ENCODE peak calls at places on chromosomes 16 and 17, in seven cellular contexts. P, Q, H, J, G, N and V are unnamed samples.
A peak's percentile ranks its signal among the peaks of the same experiment; 100 is the strongest.

GRCh38 chr17:30586818-30587595 is 109.8 kb downstream of the GOSR1 start:
- DNase-seq in Q (peak; percentile 31), P (no peak), J (no peak), H (no peak), G (no peak), N (no peak), V (peak; percentile 27)

GRCh38 chr16:69131167-69131748 is 1.1 kb downstream of the CHTF8 start:
- DNase-seq in Q (no peak), N (no peak), H (no peak), J (no peak), P (peak; percentile 28), G (no peak), V (no peak)

GRCh38 chr16:69930117-69930776 is 20.9 kb upstream of the CLEC18A start:
- DNase-seq in G (no peak), H (no peak), P (peak; percentile 70), N (peak; percentile 43), Q (peak; percentile 78), J (no peak), V (peak; percentile 69)

GRCh38 chr16:74558873-74559272 is 48.0 kb downstream of the GLG1 start:
- DNase-seq in G (no peak), P (no peak), N (no peak), H (no peak), J (no peak), Q (no peak), V (no peak)

GRCh38 chr17:60524463-60525346 is 1.3 kb downstream of the APPBP2 start:
- DNase-seq in Q (no peak), G (no peak), H (no peak), P (no peak), J (no peak), N (no peak), V (no peak)

GRCh38 chr17:57260325-57261083 is 4.2 kb downstream of the MSI2 start:
- DNase-seq in G (no peak), Q (no peak), N (no peak), P (no peak), H (no peak), J (no peak), V (no peak)

GRCh38 chr17:81593105-81593871 is 41.1 kb upstream of the FAAP100 start:
- DNase-seq in P (no peak), Q (no peak), J (no peak), G (no peak), N (no peak), H (no peak), V (no peak)

GRCh38 chr16:57725077-57725953 is 10.3 kb upstream of the KATNB1 start:
- DNase-seq in P (no peak), J (no peak), Q (no peak), H (no peak), N (no peak), G (no peak), V (no peak)

GRCh38 chr16:81669473-81670350 is 109.4 kb upstream of the PLCG2 start:
- DNase-seq in H (no peak), J (no peak), N (no peak), Q (no peak), G (no peak), P (no peak), V (no peak)

GRCh38 chr17:47324224-47325020 is 667 bp downstream of the EFCAB13 start:
- DNase-seq in H (peak; percentile 67), Q (peak; percentile 65), P (peak; percentile 69), N (peak; percentile 68), J (peak; percentile 18), G (peak; percentile 64), V (no peak)

GRCh38 chr17:29005936-29006438 is at the start of gene SEZ6:
- DNase-seq in P (peak; percentile 77), N (peak; percentile 37), Q (peak; percentile 78), J (peak; percentile 22), G (peak; percentile 74), H (peak; percentile 87), V (no peak)

GRCh38 chr17:29003289-29003688 is 2.5 kb downstream of the SEZ6 start:
- DNase-seq in G (no peak), P (no peak), J (no peak), H (no peak), Q (no peak), N (no peak), V (no peak)

GRCh38 chr17:29004081-29004692 is 1.6 kb downstream of the SEZ6 start:
- DNase-seq in Q (peak; percentile 44), P (no peak), J (no peak), H (no peak), G (no peak), N (no peak), V (no peak)

GRCh38 chr17:29007456-29008455 is 1.9 kb upstream of the SEZ6 start:
- DNase-seq in N (no peak), P (no peak), G (no peak), H (no peak), Q (peak; percentile 36), J (no peak), V (peak; percentile 100)

GRCh38 chr17:29005562-29005887 is 308 bp downstream of the SEZ6 start:
- DNase-seq in H (no peak), Q (no peak), P (no peak), G (no peak), N (no peak), J (no peak), V (no peak)
- TF ChIP-seq POLR2A in H (no peak), Q (no peak), P (no peak), G (no peak), N (no peak), J (no peak), V (no peak)

DNA sequence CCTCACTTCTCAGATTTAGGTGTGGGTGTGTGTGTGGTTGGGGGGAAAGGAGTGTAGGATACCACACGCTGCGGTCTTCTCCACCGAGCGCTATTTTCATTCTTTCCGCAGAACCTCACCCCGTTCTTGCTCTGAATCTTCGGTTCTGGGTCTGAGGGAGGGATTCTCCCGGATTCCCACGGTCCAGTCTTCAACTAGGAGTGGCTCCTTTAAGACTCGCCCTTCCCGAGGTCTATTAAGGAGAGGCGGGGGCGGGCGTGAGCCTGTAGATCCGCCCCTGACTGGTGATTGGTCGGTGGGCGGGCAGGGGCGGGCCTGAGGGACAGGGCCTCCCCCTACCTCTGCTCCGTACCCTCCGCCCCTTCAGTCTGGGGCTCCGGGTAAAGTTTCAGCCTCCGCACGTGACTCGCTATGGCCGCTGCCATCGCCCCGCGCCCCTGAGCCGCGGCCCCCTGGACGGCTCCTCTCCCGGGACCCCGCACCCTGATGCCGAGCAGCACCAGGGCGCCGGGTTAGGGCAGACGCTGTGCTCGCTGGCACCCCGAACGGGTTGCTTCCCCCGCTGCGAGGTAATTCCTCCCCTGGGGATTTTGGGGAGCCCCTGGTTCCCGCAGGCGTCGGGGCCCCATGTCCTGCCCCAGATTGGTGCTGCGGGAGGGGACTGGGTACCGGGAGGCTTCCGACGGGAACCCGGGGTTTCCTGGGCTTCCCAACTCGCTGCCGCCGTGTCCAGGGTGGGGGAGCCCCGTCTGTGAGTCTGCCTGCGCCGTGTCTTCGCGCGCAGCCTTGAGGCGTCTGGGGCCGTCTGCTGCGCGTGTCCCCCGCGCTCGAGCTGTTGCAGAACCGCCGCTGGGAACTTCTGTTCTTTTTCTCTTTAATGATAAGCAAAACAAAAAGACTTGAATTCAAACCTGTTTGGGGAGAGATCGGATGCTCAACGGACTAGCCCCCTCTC is 9.2 kb downstream of the RARA start:
- DNase-seq in Q (peak; percentile 96), N (peak; percentile 97), J (peak; percentile 98), P (peak; percentile 96), G (peak; percentile 97), H (peak; percentile 96), V (peak; percentile 84)
- TF ChIP-seq POLR2A in Q (peak; percentile 82), N (peak; percentile 69), J (peak; percentile 98), P (peak; percentile 70), G (peak; percentile 80), H (peak; percentile 92), V (peak; percentile 78)

GRCh38 chr17:59154721-59155438 is at the start of gene SKA2:
- DNase-seq in J (no peak), G (peak; percentile 97), Q (peak; percentile 99), N (peak; percentile 97), P (peak; percentile 99), H (peak; percentile 96), V (peak; percentile 68)
- TF ChIP-seq POLR2A in J (no peak), G (no peak), Q (peak; percentile 61), N (peak; percentile 26), P (peak; percentile 35), H (no peak), V (peak; percentile 51)

GRCh38 chr17:63519116-63519881 is 3.9 kb upstream of the KCNH6 start:
- DNase-seq in J (no peak), G (no peak), H (peak; percentile 7), Q (no peak), P (no peak), N (no peak), V (no peak)
- TF ChIP-seq POLR2A in J (no peak), G (no peak), H (no peak), Q (no peak), P (no peak), N (no peak), V (no peak)

DNA sequence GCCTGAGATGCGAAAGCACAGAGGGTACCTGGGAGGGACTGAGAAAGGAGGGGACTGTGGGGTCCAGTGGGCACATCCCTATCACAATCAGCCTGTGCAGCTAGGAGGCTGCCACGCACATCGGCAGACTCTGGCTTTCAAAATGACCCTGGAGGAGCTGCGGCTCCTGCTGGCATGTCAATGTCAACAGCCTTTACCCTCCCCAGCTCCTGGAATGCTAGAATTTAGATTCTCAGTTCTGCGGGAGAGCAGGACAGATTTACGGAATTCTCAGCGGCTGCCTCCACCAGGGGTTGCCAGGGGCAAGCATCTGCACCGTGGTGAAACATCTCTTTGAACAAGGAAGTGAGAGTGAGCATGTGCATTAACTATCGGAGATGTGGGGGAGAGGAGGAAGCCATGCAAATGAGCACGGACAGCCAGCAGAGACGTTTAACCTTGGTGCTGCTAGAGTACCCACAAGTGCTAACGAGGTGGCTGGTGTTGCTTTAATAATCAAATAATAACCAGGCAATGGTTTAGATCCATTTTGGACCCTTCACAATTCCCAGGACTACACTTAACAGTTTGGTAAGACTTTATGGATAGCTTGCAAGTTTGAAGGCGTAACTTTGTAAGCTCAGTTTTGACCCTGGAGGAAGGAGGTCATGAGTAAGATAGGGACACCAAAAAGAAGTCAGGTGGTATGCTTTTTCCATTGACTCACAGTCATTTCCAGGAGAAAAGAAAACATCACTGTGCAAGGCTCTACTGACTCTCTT is 54.1 kb downstream of the XYLT1 start:
- DNase-seq in H (no peak), Q (peak; percentile 56), P (peak; percentile 59), J (no peak), N (peak; percentile 60), G (no peak), V (no peak)
- TF ChIP-seq POLR2A in H (no peak), Q (peak; percentile 24), P (no peak), J (no peak), N (peak; percentile 16), G (no peak), V (no peak)

GRCh38 chr16:12573300-12573699 is 230.4 kb downstream of the CPPED1 start:
- DNase-seq in J (no peak), P (peak; percentile 3), N (peak; percentile 13), H (no peak), G (no peak), Q (no peak), V (no peak)
- TF ChIP-seq POLR2A in J (no peak), P (no peak), N (no peak), H (no peak), G (no peak), Q (no peak), V (no peak)

DNA sequence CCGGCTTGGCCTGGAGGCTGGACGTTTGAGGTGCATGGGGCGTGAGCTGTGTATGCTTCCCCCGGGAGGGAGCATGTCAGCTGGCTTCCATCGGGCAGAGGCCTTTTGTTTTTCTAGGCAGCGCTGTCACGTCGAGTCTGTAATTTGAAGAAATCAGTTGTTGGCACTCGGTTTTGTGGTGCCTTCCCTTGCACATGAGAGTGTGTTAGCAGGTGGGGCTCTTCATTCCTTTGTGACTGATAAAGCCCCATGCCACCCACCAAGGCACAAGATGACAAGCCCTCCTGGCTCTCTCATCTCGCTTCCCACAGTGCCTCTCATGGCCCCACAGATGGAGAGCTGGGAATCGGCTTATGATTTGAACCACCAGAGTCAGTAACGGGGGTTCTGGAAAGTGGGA is 72.1 kb downstream of the BANP start:
- DNase-seq in G (no peak), H (no peak), N (no peak), P (no peak), J (no peak), Q (no peak), V (no peak)
- TF ChIP-seq POLR2A in G (no peak), H (no peak), N (no peak), P (no peak), J (no peak), Q (no peak), V (no peak)